ENCODE peak calls at places on chromosomes 16 and 17, in five cellular contexts. T, W, A, J and P are unnamed samples.

GRCh38 chr17:45342306-45342705 is 25.5 kb upstream of the MAP3K14 start:
- DNase-seq in T (no peak), W (no peak), A (no peak), J (no peak), P (no peak)

GRCh38 chr17:75268931-75269330 is 2.1 kb downstream of the MIF4GD start:
- DNase-seq in T (no peak), W (no peak), A (no peak), J (no peak), P (no peak)

GRCh38 chr17:40501499-40501911 is at the start of gene TNS4:
- DNase-seq in T (peak; percentile 31), W (no peak), A (no peak), J (no peak), P (no peak)

GRCh38 chr16:1532771-1533170 is 695 bp upstream of the TMEM204 start:
- DNase-seq in T (no peak), W (no peak), A (no peak), J (no peak), P (no peak)

GRCh38 chr17:63925615-63926014 is 6.5 kb downstream of the CD79B start:
- DNase-seq in T (no peak), W (no peak), A (no peak), J (no peak), P (no peak)

GRCh38 chr16:14409563-14409962 is 220.5 kb downstream of the PARN start:
- DNase-seq in T (no peak), W (no peak), A (no peak), J (no peak), P (no peak)

GRCh38 chr17:65177901-65178300 is 40.7 kb downstream of the RGS9 start:
- DNase-seq in T (no peak), W (no peak), A (no peak), J (no peak), P (no peak)

GRCh38 chr17:46976626-46977270 is 2.3 kb downstream of the RPRML start:
- DNase-seq in T (no peak), W (peak; percentile 15), A (no peak), J (no peak), P (no peak)

GRCh38 chr16:70756071-70756470 is 44.9 kb downstream of the VAC14 start:
- DNase-seq in T (no peak), W (no peak), A (no peak), J (no peak), P (no peak)

GRCh38 chr16:28543072-28543471 is 4.3 kb upstream of the NUPR1 start:
- DNase-seq in T (peak; percentile 93), W (no peak), A (no peak), J (no peak), P (no peak)

GRCh38 chr17:62868008-62868407 is 59.9 kb upstream of the MARCHF10 start:
- DNase-seq in T (no peak), W (no peak), A (no peak), J (no peak), P (no peak)

GRCh38 chr16:68272501-68273209 is 8.3 kb downstream of the SLC7A6 start:
- DNase-seq in T (peak; percentile 92), W (no peak), A (peak; percentile 48), J (no peak), P (no peak)

GRCh38 chr16:49602201-49603041 is 228.8 kb downstream of the C16orf78 start:
- DNase-seq in T (no peak), W (peak; percentile 28), A (no peak), J (no peak), P (no peak)

GRCh38 chr17:39209317-39210092 is 9.4 kb downstream of the RPL19 start:
- DNase-seq in T (peak; percentile 74), W (peak; percentile 71), A (peak; percentile 59), J (peak; percentile 68), P (no peak)

GRCh38 chr17:60102632-60103047 is 23.9 kb upstream of the HEATR6 start:
- DNase-seq in T (no peak), W (no peak), A (no peak), J (no peak), P (no peak)

GRCh38 chr16:89111263-89111662 is 17.6 kb downstream of the ACSF3 start:
- DNase-seq in T (no peak), W (no peak), A (no peak), J (no peak), P (peak; percentile 18)